ENCODE peak calls at places on chromosomes 5 and 9, in ten cellular contexts. G is heart left ventricle, C is adrenal gland, B is osteoblast, S is sigmoid colon, Q is fibroblast of lung, W is SJSA1, A is cardiac muscle cell, X is aorta, L is A549. Y is an unnamed sample. For H3K4me1, the result is how much of the 10 kb centered on the place peaks cover.

GRCh38 chr5:16737620-16738364 is 121.0 kb upstream of the RETREG1 start:
- DNase-seq in G (no peak), L (no peak), S (no peak), W (no peak), Q (no peak), X (no peak), A (peak), B (no peak), C (no peak), Y (no peak)

GRCh38 chr9:69307446-69308216 is 17.4 kb upstream of the ENTREP1 start:
- DNase-seq in A (peak), L (no peak), X (no peak), S (no peak), B (peak), W (peak), G (no peak), Q (peak), C (no peak), Y (no peak)

GRCh38 chr5:91329273-91329672 is 53.8 kb downstream of the ARRDC3 start:
- DNase-seq in B (no peak), G (no peak), X (no peak), S (no peak), L (no peak), C (no peak), A (no peak), Q (no peak), W (no peak), Y (no peak)

GRCh38 chr5:129905467-129906176 is 1.4 kb downstream of the CHSY3 start:
- DNase-seq in B (no peak), G (peak), A (peak), S (peak), W (no peak), X (peak), C (no peak), Q (peak), L (no peak), Y (peak)

GRCh38 chr9:13110766-13111400 is 168.6 kb downstream of the MPDZ start:
- DNase-seq in L (no peak), X (no peak), S (no peak), W (no peak), A (no peak), B (no peak), Q (peak), G (peak), C (peak), Y (no peak)

GRCh38 chr5:310941-311434 is 10.5 kb upstream of the AHRR start:
- DNase-seq in X (no peak), Q (peak), W (no peak), B (peak), L (no peak), A (no peak), C (peak), S (no peak), G (no peak), Y (no peak)

GRCh38 chr5:135189024-135189423 is 155.0 kb upstream of the PITX1 start:
- DNase-seq in Q (no peak), W (no peak), C (no peak), L (no peak), B (no peak), G (no peak), S (no peak), A (no peak), X (no peak), Y (no peak)

GRCh38 chr5:134370306-134370870 is 981 bp upstream of the UBE2B start:
- DNase-seq in C (no peak), W (no peak), S (no peak), B (no peak), X (no peak), G (no peak), Q (no peak), L (no peak), A (no peak), Y (no peak)

GRCh38 chr9:91758491-91758981 is 191.5 kb downstream of the ROR2 start:
- DNase-seq in G (no peak), C (peak), X (no peak), B (peak), S (peak), Q (peak), W (peak), A (peak), L (peak), Y (no peak)

GRCh38 chr9:128556915-128557634 is 4.7 kb downstream of the SPTAN1 start:
- DNase-seq in W (no peak), Q (no peak), C (no peak), S (no peak), A (no peak), L (no peak), B (no peak), X (no peak), G (no peak), Y (no peak)

GRCh38 chr9:32603914-32604852 is 31.2 kb upstream of the NDUFB6 start:
- DNase-seq in C (no peak), B (peak), G (no peak), Q (peak), S (no peak), W (no peak), X (no peak), A (no peak), L (peak), Y (no peak)

GRCh38 chr5:158609729-158610128 is 490.0 kb downstream of the EBF1 start:
- DNase-seq in X (no peak), G (no peak), W (no peak), A (no peak), Q (peak), S (no peak), C (no peak), B (no peak), L (no peak), Y (no peak)

GRCh38 chr9:6144947-6145346 is 70.7 kb upstream of the IL33 start:
- DNase-seq in L (no peak), B (no peak), X (no peak), G (no peak), S (no peak), Q (no peak), C (no peak), A (no peak), W (no peak), Y (no peak)

GRCh38 chr5:140630296-140630695 is 2.7 kb downstream of the CD14 start:
- DNase-seq in L (no peak), G (no peak), B (peak), Q (no peak), C (no peak), X (no peak), S (no peak), W (no peak), A (no peak), Y (no peak)

GRCh38 chr5:96781031-96781733 is 26.6 kb downstream of the ERAP1 start:
- DNase-seq in G (no peak), L (no peak), B (peak), W (peak), S (no peak), A (no peak), X (no peak), Q (peak), C (no peak), Y (no peak)

GRCh38 chr5:125798311-125798710 is 624.9 kb upstream of the GRAMD2B start:
- DNase-seq in G (no peak), L (no peak), X (no peak), S (no peak), B (peak), A (peak), C (no peak), W (peak), Q (peak), Y (no peak)

GRCh38 chr5:79728396-79728795 is 38.8 kb downstream of the CMYA5 start:
- DNase-seq in A (no peak), C (no peak), X (no peak), B (no peak), L (no peak), Q (peak), G (no peak), S (no peak), W (no peak), Y (no peak)

GRCh38 chr9:134737842-134738580 is 96.4 kb downstream of the COL5A1 start:
- DNase-seq in W (no peak), G (no peak), C (no peak), X (no peak), A (no peak), Q (no peak), L (no peak), B (no peak), S (no peak), Y (no peak)

GRCh38 chr9:134738869-134739659 is 97.5 kb downstream of the COL5A1 start:
- DNase-seq in X (peak), S (peak), G (peak), A (peak), W (peak), Q (peak), L (peak), B (peak), C (peak), Y (no peak)

GRCh38 chr9:134735441-134736175 is 94.0 kb downstream of the COL5A1 start:
- DNase-seq in A (no peak), S (peak), Q (no peak), W (no peak), X (no peak), B (no peak), L (no peak), G (peak), C (no peak), Y (no peak)

GRCh38 chr9:134734270-134734669 is 92.7 kb downstream of the COL5A1 start:
- DNase-seq in X (no peak), G (no peak), S (peak), C (no peak), W (peak), L (no peak), A (peak), Q (peak), B (no peak), Y (no peak)

GRCh38 chr9:134736791-134737489 is 95.3 kb downstream of the COL5A1 start:
- DNase-seq in L (no peak), S (peak), W (no peak), A (no peak), X (no peak), C (no peak), G (no peak), B (peak), Q (no peak), Y (no peak)
- H3K4me1 ChIP-seq in L (under half), S (under half), W (under half), A (under half), X (under half), C (under half), G (under half), B (under half), Q (under half), Y (under half)

GRCh38 chr5:166503506-166503905 is 1787.9 kb upstream of the WWC1 start:
- DNase-seq in B (no peak), A (no peak), W (no peak), L (no peak), X (no peak), Q (no peak), C (no peak), G (no peak), S (no peak), Y (no peak)
- H3K27ac ChIP-seq in B (no peak), A (no peak), W (no peak), L (no peak), X (no peak), Q (no peak), C (no peak), G (no peak), S (no peak), Y (no peak)

DNA sequence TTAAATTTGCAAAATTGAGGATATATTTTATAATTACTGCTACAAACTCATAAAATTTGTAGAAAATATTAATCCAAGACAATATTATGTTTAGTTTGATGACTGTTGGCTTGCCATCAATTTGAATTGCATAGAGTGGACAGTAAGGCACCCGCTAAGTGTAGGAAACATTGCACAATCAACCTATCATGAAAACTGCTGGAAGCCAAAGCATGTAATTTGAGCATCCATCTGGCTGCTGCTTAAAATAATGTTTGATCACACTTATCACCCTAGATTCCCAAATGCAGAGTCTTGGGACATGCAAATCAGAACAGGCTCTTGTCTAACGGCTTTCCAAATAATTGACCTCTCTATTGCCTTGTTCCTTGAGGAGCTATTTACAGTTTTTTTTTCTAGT is 342.0 kb downstream of the PRR16 start:
- DNase-seq in C (no peak), Q (peak), A (peak), W (no peak), B (no peak), G (no peak), S (no peak), X (no peak), L (no peak), Y (no peak)
- H3K4me1 ChIP-seq in C (under half), Q (under half), A (under half), W (under half), B (under half), G (under half), S (under half), X (under half), L (under half), Y (under half)

GRCh38 chr5:37090781-37091180 is 158.4 kb downstream of the CPLANE1 start:
- DNase-seq in L (no peak), W (no peak), B (no peak), S (no peak), A (no peak), C (no peak), G (no peak), Q (no peak), X (no peak), Y (no peak)

GRCh38 chr5:37090123-37090726 is 159.0 kb downstream of the CPLANE1 start:
- DNase-seq in C (no peak), S (no peak), B (no peak), G (no peak), W (no peak), A (no peak), Q (peak), L (no peak), X (no peak), Y (no peak)

GRCh38 chr5:37086466-37087178 is 162.6 kb downstream of the CPLANE1 start:
- DNase-seq in G (no peak), S (no peak), C (no peak), L (no peak), B (no peak), X (no peak), A (no peak), W (peak), Q (peak), Y (no peak)

GRCh38 chr5:37088041-37088440 is 161.1 kb downstream of the CPLANE1 start:
- DNase-seq in C (no peak), S (no peak), X (no peak), L (no peak), A (no peak), G (no peak), B (no peak), Q (no peak), W (no peak), Y (no peak)
- H3K27ac ChIP-seq in C (no peak), S (no peak), X (no peak), L (no peak), A (no peak), G (no peak), B (no peak), Q (no peak), W (no peak), Y (no peak)

GRCh38 chr9:37007295-37007694 is 26.8 kb downstream of the PAX5 start:
- DNase-seq in Q (no peak), X (no peak), C (no peak), A (no peak), B (no peak), G (no peak), W (no peak), L (no peak), S (no peak), Y (no peak)
- H3K4me1 ChIP-seq in Q (under half), X (under half), C (under half), A (under half), B (under half), G (under half), W (under half), L (under half), S (under half), Y (under half)

GRCh38 chr9:115015018-115015635 is 84.7 kb upstream of the TNFSF8 start:
- DNase-seq in G (peak), B (peak), S (no peak), Q (peak), C (peak), W (peak), L (peak), X (no peak), A (peak), Y (no peak)
- H3K27ac ChIP-seq in G (no peak), B (no peak), S (peak), Q (no peak), C (no peak), W (no peak), L (no peak), X (no peak), A (no peak), Y (no peak)

GRCh38 chr9:133682961-133683493 is 46.9 kb downstream of the DBH start:
- DNase-seq in L (no peak), C (no peak), W (no peak), X (no peak), G (peak), A (no peak), B (peak), S (no peak), Q (no peak), Y (peak)
- H3K4me1 ChIP-seq in L (under half), C (under half), W (under half), X (under half), G (under half), A (under half), B (under half), S (under half), Q (under half), Y (under half)

GRCh38 chr5:94793113-94793815 is 174.8 kb downstream of the SLF1 start:
- DNase-seq in B (peak), X (no peak), W (peak), G (no peak), C (no peak), A (no peak), Q (peak), S (no peak), L (no peak), Y (no peak)
- H3K27ac ChIP-seq in B (peak), X (no peak), W (peak), G (no peak), C (no peak), A (no peak), Q (peak), S (no peak), L (no peak), Y (no peak)

GRCh38 chr9:35618854-35619799 is 914 bp upstream of the CD72 start:
- DNase-seq in B (no peak), A (no peak), L (no peak), C (no peak), G (no peak), W (no peak), X (no peak), Q (no peak), S (no peak), Y (no peak)

GRCh38 chr9:35616681-35617459 is 1.3 kb downstream of the CD72 start:
- DNase-seq in W (no peak), X (peak), G (peak), A (peak), L (no peak), S (peak), B (peak), Q (peak), C (peak), Y (peak)

GRCh38 chr9:35617548-35617947 is 665 bp downstream of the CD72 start:
- DNase-seq in Q (no peak), G (no peak), X (no peak), S (no peak), L (no peak), C (no peak), B (no peak), W (no peak), A (no peak), Y (no peak)

GRCh38 chr9:35618325-35618727 is at the start of gene CD72:
- DNase-seq in W (no peak), B (peak), A (no peak), C (no peak), L (no peak), Q (no peak), G (no peak), X (no peak), S (no peak), Y (no peak)

DNA sequence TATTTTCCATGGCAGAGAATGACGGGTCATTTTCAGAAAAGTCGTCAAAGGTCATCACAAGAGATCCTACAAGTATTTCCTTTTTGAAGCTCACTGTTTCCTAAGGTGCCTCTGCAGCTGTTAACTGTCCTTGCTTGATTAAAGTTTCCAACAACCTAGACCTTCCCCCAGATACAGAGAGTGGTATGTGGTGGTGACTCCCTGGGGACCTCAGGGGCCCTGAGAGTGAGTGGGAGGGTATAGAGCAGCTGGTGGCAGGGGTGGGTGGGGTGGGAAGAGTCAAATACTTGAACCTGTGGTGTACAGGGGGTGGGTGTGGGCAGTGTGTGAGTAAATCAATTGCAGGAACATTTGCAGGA is 1.6 kb upstream of the CD72 start:
- DNase-seq in Q (no peak), X (no peak), C (no peak), G (no peak), L (no peak), B (no peak), S (no peak), W (no peak), A (no peak), Y (no peak)
- H3K4me1 ChIP-seq in Q (under half), X (under half), C (under half), G (under half), L (under half), B (under half), S (under half), W (under half), A (under half), Y (under half)

Y was measured in kidney.